ENCODE peak calls at places on chromosome 6, in five cellular contexts. One of them, this sample, is unnamed. For H3K36me3, the result is how much of the 10 kb centered on the place peaks cover.

GRCh38 chr6:168274046-168274952 is 45.3 kb downstream of the DACT2 start:
- DNase-seq in gastrocnemius medialis: no peak
- DNase-seq in stomach: peak
- DNase-seq in uterus: no peak
- DNase-seq in endothelial cell of umbilical vein: no peak
- DNase-seq in this sample: peak

GRCh38 chr6:20692023-20692422 is 157.8 kb downstream of the CDKAL1 start:
- DNase-seq in gastrocnemius medialis: no peak
- DNase-seq in stomach: no peak
- DNase-seq in uterus: no peak
- DNase-seq in endothelial cell of umbilical vein: no peak
- DNase-seq in this sample: no peak

GRCh38 chr6:25137497-25137896 is 141.7 kb upstream of the CARMIL1 start:
- DNase-seq in gastrocnemius medialis: no peak
- DNase-seq in stomach: no peak
- DNase-seq in uterus: no peak
- DNase-seq in endothelial cell of umbilical vein: peak
- DNase-seq in this sample: no peak

GRCh38 chr6:35629876-35630378 is 58.8 kb downstream of the FKBP5 start:
- DNase-seq in gastrocnemius medialis: no peak
- DNase-seq in stomach: no peak
- DNase-seq in uterus: no peak
- DNase-seq in endothelial cell of umbilical vein: no peak
- DNase-seq in this sample: no peak

GRCh38 chr6:35514587-35514986 is 1.9 kb upstream of the TULP1 start:
- DNase-seq in gastrocnemius medialis: no peak
- DNase-seq in stomach: no peak
- DNase-seq in uterus: no peak
- DNase-seq in endothelial cell of umbilical vein: no peak
- DNase-seq in this sample: no peak

GRCh38 chr6:83868639-83869038 is 9.2 kb downstream of the CYB5R4 start:
- DNase-seq in gastrocnemius medialis: no peak
- DNase-seq in stomach: no peak
- DNase-seq in uterus: no peak
- DNase-seq in endothelial cell of umbilical vein: peak
- DNase-seq in this sample: no peak

GRCh38 chr6:20409427-20409971 is 7.8 kb downstream of the E2F3 start:
- DNase-seq in gastrocnemius medialis: no peak
- DNase-seq in stomach: no peak
- DNase-seq in uterus: no peak
- DNase-seq in endothelial cell of umbilical vein: peak
- DNase-seq in this sample: no peak

GRCh38 chr6:45003400-45003799 is 324.7 kb upstream of the RUNX2 start:
- DNase-seq in gastrocnemius medialis: no peak
- DNase-seq in stomach: no peak
- DNase-seq in uterus: no peak
- DNase-seq in endothelial cell of umbilical vein: no peak
- DNase-seq in this sample: no peak

GRCh38 chr6:109872968-109873545 is 105.1 kb upstream of the GPR6 start:
- DNase-seq in gastrocnemius medialis: no peak
- DNase-seq in stomach: no peak
- DNase-seq in uterus: no peak
- DNase-seq in endothelial cell of umbilical vein: no peak
- DNase-seq in this sample: no peak

GRCh38 chr6:158026054-158026900 is 44.6 kb downstream of the SYNJ2 start:
- DNase-seq in gastrocnemius medialis: peak
- DNase-seq in stomach: peak
- DNase-seq in uterus: peak
- DNase-seq in endothelial cell of umbilical vein: peak
- DNase-seq in this sample: peak

GRCh38 chr6:109925060-109925459 is 53.1 kb upstream of the GPR6 start:
- DNase-seq in gastrocnemius medialis: no peak
- DNase-seq in stomach: no peak
- DNase-seq in uterus: no peak
- DNase-seq in endothelial cell of umbilical vein: no peak
- DNase-seq in this sample: no peak

GRCh38 chr6:167856999-167857660 is 30.4 kb downstream of the AFDN start:
- DNase-seq in gastrocnemius medialis: no peak
- DNase-seq in stomach: no peak
- DNase-seq in uterus: no peak
- DNase-seq in endothelial cell of umbilical vein: peak
- DNase-seq in this sample: no peak

GRCh38 chr6:148416309-148416965 is 73.8 kb downstream of the SASH1 start:
- DNase-seq in gastrocnemius medialis: no peak
- DNase-seq in stomach: no peak
- DNase-seq in uterus: no peak
- DNase-seq in endothelial cell of umbilical vein: no peak
- DNase-seq in this sample: no peak

GRCh38 chr6:129280719-129281118 is 397.8 kb downstream of the LAMA2 start:
- DNase-seq in gastrocnemius medialis: no peak
- DNase-seq in stomach: no peak
- DNase-seq in uterus: no peak
- DNase-seq in endothelial cell of umbilical vein: no peak
- DNase-seq in this sample: no peak

GRCh38 chr6:128500017-128500416 is 20.4 kb downstream of the PTPRK start:
- DNase-seq in gastrocnemius medialis: no peak
- DNase-seq in stomach: no peak
- DNase-seq in uterus: no peak
- DNase-seq in endothelial cell of umbilical vein: no peak
- DNase-seq in this sample: no peak

GRCh38 chr6:26430787-26431186 is 9.5 kb upstream of the BTN3A3 start:
- DNase-seq in gastrocnemius medialis: no peak
- DNase-seq in stomach: no peak
- DNase-seq in uterus: no peak
- DNase-seq in endothelial cell of umbilical vein: no peak
- DNase-seq in this sample: no peak

GRCh38 chr6:22236626-22237414 is 60.0 kb downstream of the PRL start:
- DNase-seq in gastrocnemius medialis: no peak
- DNase-seq in stomach: no peak
- DNase-seq in uterus: no peak
- DNase-seq in endothelial cell of umbilical vein: no peak
- DNase-seq in this sample: no peak

GRCh38 chr6:93644611-93645010 is 225.3 kb upstream of the EPHA7 start:
- DNase-seq in gastrocnemius medialis: no peak
- DNase-seq in stomach: no peak
- DNase-seq in uterus: no peak
- DNase-seq in endothelial cell of umbilical vein: peak
- DNase-seq in this sample: no peak

GRCh38 chr6:5439749-5440148 is 178.4 kb downstream of the FARS2 start:
- DNase-seq in gastrocnemius medialis: no peak
- DNase-seq in stomach: no peak
- DNase-seq in uterus: no peak
- DNase-seq in endothelial cell of umbilical vein: peak
- DNase-seq in this sample: no peak

GRCh38 chr6:26240981-26241770 is 123.8 kb upstream of the BTN3A2 start:
- DNase-seq in gastrocnemius medialis: no peak
- DNase-seq in stomach: no peak
- DNase-seq in uterus: no peak
- DNase-seq in endothelial cell of umbilical vein: peak
- DNase-seq in this sample: no peak

GRCh38 chr6:159760602-159761057 is 1.2 kb upstream of the ACAT2 start:
- DNase-seq in gastrocnemius medialis: no peak
- DNase-seq in stomach: no peak
- DNase-seq in uterus: no peak
- DNase-seq in endothelial cell of umbilical vein: peak
- DNase-seq in this sample: no peak

GRCh38 chr6:1686117-1687098 is 76.7 kb downstream of the FOXC1 start:
- DNase-seq in gastrocnemius medialis: no peak
- DNase-seq in stomach: peak
- DNase-seq in uterus: no peak
- DNase-seq in endothelial cell of umbilical vein: peak
- DNase-seq in this sample: no peak

GRCh38 chr6:88238065-88238464 is 71.9 kb upstream of the CNR1 start:
- DNase-seq in gastrocnemius medialis: no peak
- DNase-seq in stomach: no peak
- DNase-seq in uterus: no peak
- DNase-seq in endothelial cell of umbilical vein: peak
- DNase-seq in this sample: no peak

GRCh38 chr6:159935633-159936032 is 33.2 kb upstream of the IGF2R start:
- DNase-seq in gastrocnemius medialis: no peak
- DNase-seq in stomach: no peak
- DNase-seq in uterus: no peak
- DNase-seq in endothelial cell of umbilical vein: no peak
- DNase-seq in this sample: no peak

GRCh38 chr6:36443498-36443844 is 671 bp downstream of the KCTD20 start:
- DNase-seq in gastrocnemius medialis: no peak
- DNase-seq in stomach: no peak
- DNase-seq in uterus: no peak
- DNase-seq in endothelial cell of umbilical vein: no peak
- DNase-seq in this sample: no peak

GRCh38 chr6:158560787-158561246 is 926 bp downstream of the TMEM181 start:
- DNase-seq in gastrocnemius medialis: no peak
- DNase-seq in stomach: peak
- DNase-seq in uterus: no peak
- DNase-seq in endothelial cell of umbilical vein: peak
- DNase-seq in this sample: peak

GRCh38 chr6:86712039-86712438 is 225.3 kb upstream of the HTR1E start:
- DNase-seq in gastrocnemius medialis: no peak
- DNase-seq in stomach: no peak
- DNase-seq in uterus: no peak
- DNase-seq in endothelial cell of umbilical vein: no peak
- DNase-seq in this sample: no peak

GRCh38 chr6:154993026-154993425 is 2.1 kb upstream of the TIAM2 start:
- DNase-seq in gastrocnemius medialis: no peak
- DNase-seq in stomach: peak
- DNase-seq in uterus: no peak
- DNase-seq in endothelial cell of umbilical vein: no peak
- DNase-seq in this sample: no peak

GRCh38 chr6:51166914-51167313 is 348.2 kb downstream of the TFAP2B start:
- DNase-seq in gastrocnemius medialis: no peak
- DNase-seq in stomach: no peak
- DNase-seq in uterus: no peak
- DNase-seq in endothelial cell of umbilical vein: no peak
- DNase-seq in this sample: no peak

GRCh38 chr6:99458319-99458718 is 33.2 kb upstream of the PNISR start:
- DNase-seq in gastrocnemius medialis: no peak
- DNase-seq in stomach: no peak
- DNase-seq in uterus: no peak
- DNase-seq in endothelial cell of umbilical vein: peak
- DNase-seq in this sample: no peak

GRCh38 chr6:144285798-144286502 is 815 bp downstream of the UTRN start:
- DNase-seq in gastrocnemius medialis: peak
- DNase-seq in stomach: peak
- DNase-seq in uterus: peak
- DNase-seq in endothelial cell of umbilical vein: peak
- DNase-seq in this sample: peak
- TF ChIP-seq POLR2A in gastrocnemius medialis: peak
- TF ChIP-seq POLR2A in stomach: no peak
- TF ChIP-seq POLR2A in uterus: no peak
- TF ChIP-seq POLR2A in endothelial cell of umbilical vein: peak
- TF ChIP-seq POLR2A in this sample: peak

GRCh38 chr6:37862992-37863391 is 43.5 kb downstream of the ZFAND3 start:
- DNase-seq in gastrocnemius medialis: no peak
- DNase-seq in stomach: no peak
- DNase-seq in uterus: no peak
- DNase-seq in endothelial cell of umbilical vein: no peak
- DNase-seq in this sample: no peak

GRCh38 chr6:37864250-37864649 is 44.7 kb downstream of the ZFAND3 start:
- DNase-seq in gastrocnemius medialis: no peak
- DNase-seq in stomach: no peak
- DNase-seq in uterus: no peak
- DNase-seq in endothelial cell of umbilical vein: no peak
- DNase-seq in this sample: no peak

GRCh38 chr6:37862415-37862814 is 42.9 kb downstream of the ZFAND3 start:
- DNase-seq in gastrocnemius medialis: no peak
- DNase-seq in stomach: no peak
- DNase-seq in uterus: no peak
- DNase-seq in endothelial cell of umbilical vein: no peak
- DNase-seq in this sample: no peak

GRCh38 chr6:37860226-37860839 is 40.8 kb downstream of the ZFAND3 start:
- DNase-seq in gastrocnemius medialis: no peak
- DNase-seq in stomach: no peak
- DNase-seq in uterus: peak
- DNase-seq in endothelial cell of umbilical vein: peak
- DNase-seq in this sample: no peak

DNA sequence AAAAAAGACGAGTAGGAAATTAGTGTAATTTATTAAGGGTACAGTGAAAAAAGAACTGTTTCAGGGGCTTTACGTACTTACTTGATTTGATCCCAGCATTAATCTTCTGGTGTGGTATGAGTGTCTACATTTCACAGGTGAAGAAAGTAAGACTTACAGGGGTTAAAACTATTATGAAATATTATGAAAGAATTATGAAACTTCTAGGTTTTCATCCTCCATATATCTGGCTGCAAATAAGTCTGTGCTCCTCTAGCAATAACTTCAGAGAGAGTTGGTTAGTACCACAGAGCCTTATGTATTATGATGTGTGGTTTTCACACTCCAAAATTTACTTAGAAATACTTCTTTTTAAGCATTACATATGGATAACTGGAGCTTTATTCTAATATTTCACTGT is 41.9 kb downstream of the ZFAND3 start:
- DNase-seq in gastrocnemius medialis: no peak
- DNase-seq in stomach: no peak
- DNase-seq in uterus: no peak
- DNase-seq in endothelial cell of umbilical vein: no peak
- DNase-seq in this sample: no peak
- H3K36me3 ChIP-seq in gastrocnemius medialis: under half
- H3K36me3 ChIP-seq in stomach: under half
- H3K36me3 ChIP-seq in uterus: under half
- H3K36me3 ChIP-seq in endothelial cell of umbilical vein: under half
- H3K36me3 ChIP-seq in this sample: under half

GRCh38 chr6:30394139-30394538 is 49.2 kb downstream of the RPP21 start:
- DNase-seq in gastrocnemius medialis: no peak
- DNase-seq in stomach: no peak
- DNase-seq in uterus: no peak
- DNase-seq in endothelial cell of umbilical vein: no peak
- DNase-seq in this sample: peak

GRCh38 chr6:30396833-30397479 is 52.0 kb downstream of the RPP21 start:
- DNase-seq in gastrocnemius medialis: peak
- DNase-seq in stomach: peak
- DNase-seq in uterus: peak
- DNase-seq in endothelial cell of umbilical vein: peak
- DNase-seq in this sample: peak

GRCh38 chr6:30399390-30400058 is 54.6 kb downstream of the RPP21 start:
- DNase-seq in gastrocnemius medialis: no peak
- DNase-seq in stomach: no peak
- DNase-seq in uterus: no peak
- DNase-seq in endothelial cell of umbilical vein: no peak
- DNase-seq in this sample: no peak

DNA sequence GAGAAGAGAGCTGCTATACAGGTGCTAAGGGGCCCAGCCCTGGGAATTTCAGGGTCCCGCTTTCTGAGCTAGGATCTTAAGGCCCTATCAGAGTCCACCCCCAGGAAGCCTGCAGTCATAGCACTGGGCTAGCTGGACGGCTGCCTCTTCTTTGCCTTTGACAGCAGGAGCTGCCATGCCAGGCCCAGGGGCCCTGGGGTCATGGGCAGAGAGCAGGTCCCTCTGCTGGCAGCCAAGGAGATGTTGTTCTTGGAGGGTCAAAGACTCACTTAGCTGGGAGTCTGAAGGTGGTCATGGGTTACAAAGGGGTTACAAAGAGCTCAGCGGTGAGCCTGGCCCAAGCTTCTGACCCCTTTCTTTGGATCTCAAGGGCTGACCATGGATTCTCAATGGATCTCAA is 52.7 kb downstream of the RPP21 start:
- DNase-seq in gastrocnemius medialis: no peak
- DNase-seq in stomach: no peak
- DNase-seq in uterus: no peak
- DNase-seq in endothelial cell of umbilical vein: no peak
- DNase-seq in this sample: no peak
- TF ChIP-seq CTCF in gastrocnemius medialis: no peak
- TF ChIP-seq CTCF in stomach: no peak
- TF ChIP-seq CTCF in uterus: no peak
- TF ChIP-seq CTCF in endothelial cell of umbilical vein: no peak
- TF ChIP-seq CTCF in this sample: no peak

GRCh38 chr6:106802141-106802540 is 172.4 kb downstream of the CD24 start:
- DNase-seq in gastrocnemius medialis: no peak
- DNase-seq in stomach: no peak
- DNase-seq in uterus: no peak
- DNase-seq in endothelial cell of umbilical vein: no peak
- DNase-seq in this sample: no peak
- TF ChIP-seq POLR2A in gastrocnemius medialis: no peak
- TF ChIP-seq POLR2A in stomach: no peak
- TF ChIP-seq POLR2A in uterus: no peak
- TF ChIP-seq POLR2A in endothelial cell of umbilical vein: no peak
- TF ChIP-seq POLR2A in this sample: no peak

This sample was measured in right lobe of liver.